ENCODE peak calls at places on chromosomes 6 and 20, in seven cellular contexts. B is fibroblast of lung, W is lung, G is PC-3, Z is foreskin fibroblast, H is AG04449, K is right atrium auricular region. J is an unnamed sample.

GRCh38 chr6:153208706-153209105 is 77.6 kb upstream of the RGS17 start:
- DNase-seq in B (no peak), W (no peak), G (no peak), Z (peak; percentile 5), H (no peak), K (no peak), J (no peak)

GRCh38 chr6:110822248-110822647 is 7.0 kb upstream of the CDK19 start:
- DNase-seq in B (peak; percentile 22), W (no peak), G (no peak), Z (peak; percentile 36), H (no peak), K (peak; percentile 16), J (no peak)

GRCh38 chr20:63165538-63166422 is 50.2 kb downstream of the YTHDF1 start:
- DNase-seq in B (no peak), W (no peak), G (no peak), Z (no peak), H (no peak), K (no peak), J (no peak)

GRCh38 chr6:20029979-20030378 is 182.3 kb downstream of the MBOAT1 start:
- DNase-seq in B (no peak), W (no peak), G (no peak), Z (no peak), H (no peak), K (no peak), J (no peak)

GRCh38 chr6:35093783-35094182 is 47.4 kb downstream of the TCP11 start:
- DNase-seq in B (no peak), W (peak; percentile 15), G (no peak), Z (no peak), H (no peak), K (no peak), J (no peak)

GRCh38 chr6:8065519-8065911 is 1.3 kb upstream of the BLOC1S5 start:
- DNase-seq in B (no peak), W (no peak), G (no peak), Z (peak; percentile 12), H (no peak), K (no peak), J (no peak)

GRCh38 chr6:149820506-149820905 is 43.7 kb downstream of the LRP11 start:
- DNase-seq in B (no peak), W (no peak), G (no peak), Z (no peak), H (no peak), K (no peak), J (no peak)

GRCh38 chr20:44215125-44215524 is 4.6 kb upstream of the OSER1 start:
- DNase-seq in B (peak; percentile 51), W (peak; percentile 56), G (peak; percentile 84), Z (peak; percentile 88), H (no peak), K (peak; percentile 71), J (peak; percentile 65)

GRCh38 chr20:9392892-9393857 is 121.2 kb upstream of the LAMP5 start:
- DNase-seq in B (peak; percentile 61), W (peak; percentile 65), G (peak; percentile 82), Z (peak; percentile 86), H (no peak), K (peak; percentile 71), J (peak; percentile 60)

GRCh38 chr20:56409521-56409920 is 2.5 kb upstream of the CASS4 start:
- DNase-seq in B (no peak), W (no peak), G (no peak), Z (peak; percentile 88), H (no peak), K (no peak), J (no peak)

GRCh38 chr20:4036351-4036750 is 21.0 kb upstream of the RNF24 start:
- DNase-seq in B (no peak), W (no peak), G (no peak), Z (no peak), H (no peak), K (peak; percentile 48), J (no peak)

GRCh38 chr6:150971230-150971629 is 105.7 kb downstream of the MTHFD1L start:
- DNase-seq in B (no peak), W (no peak), G (no peak), Z (no peak), H (no peak), K (no peak), J (no peak)

GRCh38 chr6:43505718-43506117 is 4.4 kb downstream of the LRRC73 start:
- DNase-seq in B (no peak), W (no peak), G (no peak), Z (no peak), H (no peak), K (no peak), J (no peak)

GRCh38 chr20:62710886-62711702 is 2.5 kb downstream of the NTSR1 start:
- DNase-seq in B (no peak), W (no peak), G (peak; percentile 86), Z (peak; percentile 52), H (no peak), K (no peak), J (no peak)

GRCh38 chr6:17492350-17492749 is 99.0 kb downstream of the CAP2 start:
- DNase-seq in B (no peak), W (no peak), G (no peak), Z (no peak), H (no peak), K (no peak), J (no peak)

GRCh38 chr20:24096256-24096655 is 107.7 kb upstream of the GGTLC1 start:
- DNase-seq in B (no peak), W (no peak), G (no peak), Z (no peak), H (no peak), K (no peak), J (no peak)

GRCh38 chr6:25315778-25316177 is 36.6 kb downstream of the CARMIL1 start:
- DNase-seq in B (no peak), W (no peak), G (no peak), Z (no peak), H (no peak), K (no peak), J (no peak)

GRCh38 chr6:158548418-158549161 is 11.3 kb upstream of the TMEM181 start:
- DNase-seq in B (peak; percentile 39), W (no peak), G (no peak), Z (no peak), H (no peak), K (no peak), J (no peak)

GRCh38 chr20:58378704-58379103 is 10.3 kb upstream of the VAPB start:
- DNase-seq in B (no peak), W (no peak), G (no peak), Z (no peak), H (no peak), K (no peak), J (no peak)
- TF ChIP-seq CTCF in B (peak; percentile 33), W (no peak), G (peak; percentile 50), Z (no peak), H (no peak), K (no peak), J (no peak)

GRCh38 chr6:124028117-124028516 is 224.5 kb downstream of the NKAIN2 start:
- DNase-seq in B (no peak), W (no peak), G (no peak), Z (no peak), H (no peak), K (no peak), J (no peak)
- TF ChIP-seq CTCF in B (no peak), W (no peak), G (no peak), Z (no peak), H (no peak), K (no peak), J (no peak)

GRCh38 chr6:29967379-29968010 is 25.2 kb downstream of the HLA-A start:
- DNase-seq in B (peak; percentile 6), W (peak; percentile 72), G (peak; percentile 18), Z (no peak), H (no peak), K (no peak), J (no peak)
- TF ChIP-seq CTCF in B (peak; percentile 23), W (no peak), G (peak; percentile 45), Z (no peak), H (no peak), K (no peak), J (peak; percentile 50)

GRCh38 chr6:109531446-109531845 is 48.4 kb upstream of the ZBTB24 start:
- DNase-seq in B (no peak), W (no peak), G (no peak), Z (no peak), H (no peak), K (no peak), J (no peak)

GRCh38 chr6:109524129-109524528 is 41.1 kb upstream of the ZBTB24 start:
- DNase-seq in B (no peak), W (no peak), G (no peak), Z (no peak), H (no peak), K (no peak), J (no peak)

GRCh38 chr6:109523478-109523877 is 40.5 kb upstream of the ZBTB24 start:
- DNase-seq in B (peak; percentile 73), W (no peak), G (peak; percentile 79), Z (peak; percentile 82), H (no peak), K (no peak), J (peak; percentile 36)

GRCh38 chr6:109527989-109528388 is 45.0 kb upstream of the ZBTB24 start:
- DNase-seq in B (peak; percentile 18), W (no peak), G (peak; percentile 27), Z (peak; percentile 34), H (no peak), K (no peak), J (no peak)

GRCh38 chr6:109526905-109527628 is 44.0 kb upstream of the ZBTB24 start:
- DNase-seq in B (peak; percentile 53), W (peak; percentile 42), G (peak; percentile 78), Z (peak; percentile 81), H (peak; percentile 14), K (no peak), J (peak; percentile 55)
- TF ChIP-seq CTCF in B (peak; percentile 66), W (no peak), G (peak; percentile 76), Z (peak; percentile 63), H (peak; percentile 54), K (peak; percentile 28), J (peak; percentile 83)

DNA sequence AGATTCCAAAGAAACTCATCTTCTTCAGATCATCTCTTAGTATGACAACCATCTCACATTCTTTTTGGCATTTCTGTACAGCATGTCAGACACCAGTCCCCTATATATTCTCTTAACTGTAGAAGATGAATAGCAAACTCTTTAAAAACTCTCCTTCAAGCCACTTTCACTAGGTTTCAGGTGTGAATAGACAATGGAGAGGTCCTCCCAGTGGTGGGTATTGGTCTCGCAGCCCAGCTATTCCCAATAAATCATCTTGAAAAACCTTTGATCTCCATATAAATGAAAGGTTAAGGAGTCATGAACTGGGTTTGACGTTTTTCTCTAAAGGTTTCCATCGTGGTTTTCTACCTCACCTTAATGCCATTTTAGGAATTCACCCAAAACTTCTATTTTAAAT is 180.0 kb downstream of the GJA1 start:
- DNase-seq in B (no peak), W (no peak), G (peak; percentile 17), Z (no peak), H (no peak), K (no peak), J (no peak)
- TF ChIP-seq CTCF in B (no peak), W (no peak), G (peak; percentile 44), Z (peak; percentile 15), H (no peak), K (no peak), J (peak; percentile 62)

DNA sequence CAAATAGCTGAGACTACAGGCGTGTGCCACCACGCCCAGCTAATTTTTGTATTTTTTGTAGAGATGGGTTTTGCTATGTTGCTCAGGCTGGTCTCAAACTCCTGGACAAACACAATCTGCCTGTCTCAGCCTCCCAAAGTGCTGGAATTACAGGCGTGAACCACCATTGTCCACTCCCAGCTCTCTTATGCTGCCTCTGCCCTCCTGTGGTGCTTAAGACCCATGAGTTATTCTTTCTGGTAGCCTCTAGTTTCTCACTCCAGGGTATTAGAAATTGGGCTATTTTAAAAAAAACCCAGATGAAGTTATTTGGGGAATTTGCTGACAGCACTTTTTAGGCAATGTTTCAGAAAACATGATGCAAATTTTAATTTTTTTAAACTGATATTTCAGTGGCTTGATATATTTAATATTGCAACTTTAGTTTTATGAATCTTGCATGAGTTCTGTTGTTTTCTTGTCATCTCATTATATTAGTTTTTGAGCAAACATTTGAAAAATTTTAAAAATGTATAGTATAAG is 114.0 kb upstream of the FOXO3 start:
- DNase-seq in B (no peak), W (no peak), G (no peak), Z (no peak), H (no peak), K (no peak), J (no peak)
- TF ChIP-seq CTCF in B (no peak), W (no peak), G (no peak), Z (no peak), H (no peak), K (no peak), J (no peak)

J was measured in HFFc6.